ENCODE peak calls at places on chromosome 16, in four cellular contexts. V is A549, M is SHP77, L is foreskin fibroblast. E is an unnamed sample.

GRCh38 chr16:58628845-58629680 is 563 bp downstream of the CNOT1 start:
- DNase-seq in V (no peak), M (no peak), L (peak; percentile 25), E (peak; percentile 66)

GRCh38 chr16:81548551-81548900 is 103.9 kb downstream of the CMIP start:
- DNase-seq in V (no peak), M (no peak), L (no peak), E (no peak)

GRCh38 chr16:66220766-66221165 is 145.7 kb upstream of the CDH5 start:
- DNase-seq in V (no peak), M (peak; percentile 25), L (no peak), E (no peak)

GRCh38 chr16:3952342-3953131 is 72.0 kb upstream of the CREBBP start:
- DNase-seq in V (no peak), M (no peak), L (no peak), E (no peak)

GRCh38 chr16:57809276-57809793 is 7.0 kb upstream of the KIFC3 start:
- DNase-seq in V (no peak), M (no peak), L (no peak), E (no peak)

GRCh38 chr16:53740933-53741531 is 37.1 kb downstream of the FTO start:
- DNase-seq in V (no peak), M (no peak), L (no peak), E (no peak)

GRCh38 chr16:82542714-82543113 is 84.1 kb upstream of the CDH13 start:
- DNase-seq in V (no peak), M (no peak), L (no peak), E (no peak)

GRCh38 chr16:48182979-48183537 is 27.3 kb upstream of the ABCC12 start:
- DNase-seq in V (no peak), M (no peak), L (no peak), E (peak; percentile 31)

GRCh38 chr16:27431773-27432599 is 30.0 kb downstream of the IL21R start:
- DNase-seq in V (no peak), M (no peak), L (peak; percentile 43), E (no peak)

GRCh38 chr16:12484426-12484825 is 319.3 kb downstream of the CPPED1 start:
- DNase-seq in V (no peak), M (no peak), L (no peak), E (no peak)

GRCh38 chr16:53014287-53014686 is 38.4 kb downstream of the CHD9NB start:
- DNase-seq in V (no peak), M (no peak), L (no peak), E (no peak)

GRCh38 chr16:50597563-50598255 is 49.5 kb downstream of the NKD1 start:
- DNase-seq in V (no peak), M (no peak), L (no peak), E (no peak)

GRCh38 chr16:66900721-66901441 is 17.8 kb downstream of the CDH16 start:
- DNase-seq in V (no peak), M (no peak), L (no peak), E (no peak)

GRCh38 chr16:85309656-85310587 is 197.7 kb upstream of the CIBAR2 start:
- DNase-seq in V (no peak), M (no peak), L (no peak), E (peak; percentile 32)

GRCh38 chr16:569445-570254 is at the start of gene PIGQ:
- DNase-seq in V (peak; percentile 81), M (no peak), L (peak; percentile 49), E (no peak)

GRCh38 chr16:67750466-67750865 is 31.4 kb upstream of the GFOD2 start:
- DNase-seq in V (no peak), M (no peak), L (no peak), E (no peak)

GRCh38 chr16:86214326-86215232 is 295.7 kb upstream of the FOXF1 start:
- DNase-seq in V (no peak), M (no peak), L (no peak), E (no peak)

GRCh38 chr16:88560722-88561484 is 9.3 kb upstream of the ZC3H18 start:
- DNase-seq in V (no peak), M (no peak), L (no peak), E (peak; percentile 27)

GRCh38 chr16:85549766-85550421 is 63.2 kb upstream of the GSE1 start:
- DNase-seq in V (no peak), M (no peak), L (no peak), E (no peak)

GRCh38 chr16:4426021-4426684 is 485 bp downstream of the DNAJA3 start:
- DNase-seq in V (peak; percentile 18), M (no peak), L (peak; percentile 10), E (no peak)

GRCh38 chr16:8848939-8849391 is 19.8 kb downstream of the CARHSP1 start:
- DNase-seq in V (peak; percentile 56), M (no peak), L (peak; percentile 80), E (no peak)

E was measured in SW480.